ENCODE peak calls at places on chromosome X, in ten cellular contexts. E is activated naive CD4-positive, alpha-beta T cell; Z is NB4; Q is cardiac fibroblast; B is KBM-7; A is CD4-positive, alpha-beta memory T cell; N is naive thymus-derived CD8-positive, alpha-beta T cell; R is HCT116; D is AML-193; Y is NCI-H2081 treated with DMSO at 0.1 percent for 48 hours. G is an unnamed sample.

GRCh38 chrX:121349263-121349662 is 301.9 kb downstream of the GLUD2 start:
- DNase-seq in Y (no peak), R (no peak), B (no peak), E (no peak), N (no peak), Z (no peak), D (no peak), Q (no peak), A (no peak), G (no peak)

GRCh38 chrX:11558972-11559371 is 106.7 kb downstream of the ARHGAP6 start:
- DNase-seq in R (peak), B (peak), D (peak), Y (no peak), N (peak), A (peak), Z (peak), Q (peak), E (peak), G (peak)

GRCh38 chrX:140764401-140764919 is 54.9 kb downstream of the LINC00632 start:
- DNase-seq in B (peak), A (no peak), Z (peak), Q (peak), R (no peak), Y (no peak), E (no peak), N (no peak), D (no peak), G (no peak)

GRCh38 chrX:153762636-153763173 is 1.3 kb upstream of the PLXNB3 start:
- DNase-seq in A (no peak), Q (no peak), B (no peak), N (no peak), D (no peak), R (no peak), Y (no peak), E (no peak), Z (no peak), G (no peak)

GRCh38 chrX:148995661-148996060 is 495.2 kb downstream of the AFF2 start:
- DNase-seq in Z (no peak), Y (no peak), R (no peak), B (no peak), D (no peak), Q (no peak), N (no peak), A (no peak), E (no peak), G (no peak)

GRCh38 chrX:22975786-22976185 is 24.0 kb upstream of the DDX53 start:
- DNase-seq in D (no peak), Q (no peak), N (no peak), A (no peak), Y (no peak), E (no peak), B (no peak), Z (no peak), R (no peak), G (no peak)

GRCh38 chrX:14352511-14352910 is 176.8 kb upstream of the GLRA2 start:
- DNase-seq in E (no peak), A (no peak), N (no peak), R (no peak), Q (no peak), B (no peak), D (no peak), Y (no peak), Z (no peak), G (no peak)

GRCh38 chrX:96710031-96710430 is 25.4 kb downstream of the DIAPH2 start:
- DNase-seq in B (no peak), Z (no peak), A (no peak), N (no peak), Q (no peak), Y (no peak), E (no peak), R (no peak), D (no peak), G (no peak)

GRCh38 chrX:68421651-68422050 is 11.6 kb downstream of the OPHN1 start:
- DNase-seq in R (no peak), E (no peak), N (no peak), Y (no peak), Q (no peak), D (no peak), B (no peak), Z (no peak), A (no peak), G (no peak)

GRCh38 chrX:129318375-129318774 is 204.9 kb downstream of the SMARCA1 start:
- DNase-seq in B (peak), D (no peak), Z (peak), N (no peak), A (no peak), Q (peak), R (peak), E (no peak), Y (no peak), G (no peak)

GRCh38 chrX:30010471-30010870 is 204.9 kb upstream of the MAGEB2 start:
- DNase-seq in A (no peak), R (no peak), Q (no peak), B (no peak), Y (no peak), N (no peak), E (no peak), Z (no peak), D (no peak), G (no peak)

GRCh38 chrX:38919853-38920528 is 118.7 kb downstream of the MID1IP1 start:
- DNase-seq in N (no peak), R (no peak), E (no peak), A (no peak), Q (no peak), Y (no peak), Z (no peak), B (no peak), D (no peak), G (no peak)

GRCh38 chrX:44898411-44899221 is 25.6 kb downstream of the KDM6A start:
- DNase-seq in D (no peak), N (peak), E (no peak), Y (no peak), R (no peak), Z (no peak), Q (no peak), B (peak), A (peak), G (no peak)

G was measured in effector CD8-positive, alpha-beta T cell.